ENCODE peak calls at places on chromosomes 16 and 17, in seven cellular contexts. One of them, this sample, is unnamed.

GRCh38 chr16:15592324-15592723 is 50.6 kb downstream of the MARF1 start:
- DNase-seq in cardiac fibroblast: no peak
- DNase-seq in tibial artery: no peak
- DNase-seq in HFFc6: no peak
- DNase-seq in GM12865: no peak
- DNase-seq in heart right ventricle: no peak
- DNase-seq in A549: no peak
- DNase-seq in this sample: no peak

GRCh38 chr17:76542566-76542971 is 2.7 kb downstream of the PRCD start:
- DNase-seq in heart right ventricle: no peak
- DNase-seq in cardiac fibroblast: no peak
- DNase-seq in HFFc6: no peak
- DNase-seq in GM12865: no peak
- DNase-seq in A549: no peak
- DNase-seq in tibial artery: no peak
- DNase-seq in this sample: no peak

GRCh38 chr17:2056221-2057129 is 1.6 kb downstream of the HIC1 start:
- DNase-seq in A549: no peak
- DNase-seq in tibial artery: no peak
- DNase-seq in heart right ventricle: no peak
- DNase-seq in GM12865: peak
- DNase-seq in HFFc6: peak
- DNase-seq in cardiac fibroblast: peak
- DNase-seq in this sample: peak

GRCh38 chr17:75588546-75589016 is 981 bp downstream of the MYO15B start:
- DNase-seq in A549: no peak
- DNase-seq in cardiac fibroblast: no peak
- DNase-seq in GM12865: peak
- DNase-seq in HFFc6: no peak
- DNase-seq in tibial artery: peak
- DNase-seq in heart right ventricle: peak
- DNase-seq in this sample: no peak

GRCh38 chr16:67247698-67248400 is 568 bp upstream of the FHOD1 start:
- DNase-seq in heart right ventricle: no peak
- DNase-seq in GM12865: no peak
- DNase-seq in A549: no peak
- DNase-seq in cardiac fibroblast: no peak
- DNase-seq in HFFc6: no peak
- DNase-seq in tibial artery: no peak
- DNase-seq in this sample: no peak

GRCh38 chr17:76716146-76716833 is 5.5 kb upstream of the MXRA7 start:
- DNase-seq in GM12865: no peak
- DNase-seq in HFFc6: peak
- DNase-seq in cardiac fibroblast: peak
- DNase-seq in heart right ventricle: no peak
- DNase-seq in tibial artery: peak
- DNase-seq in A549: no peak
- DNase-seq in this sample: no peak

GRCh38 chr16:28915181-28915580 is 9.9 kb downstream of the RABEP2 start:
- DNase-seq in GM12865: no peak
- DNase-seq in cardiac fibroblast: peak
- DNase-seq in HFFc6: peak
- DNase-seq in tibial artery: no peak
- DNase-seq in heart right ventricle: no peak
- DNase-seq in A549: peak
- DNase-seq in this sample: no peak

GRCh38 chr17:65228734-65229390 is 91.7 kb downstream of the RGS9 start:
- DNase-seq in cardiac fibroblast: peak
- DNase-seq in GM12865: peak
- DNase-seq in HFFc6: peak
- DNase-seq in A549: no peak
- DNase-seq in tibial artery: no peak
- DNase-seq in heart right ventricle: no peak
- DNase-seq in this sample: peak

GRCh38 chr17:16986391-16986790 is 14.5 kb upstream of the TNFRSF13B start:
- DNase-seq in heart right ventricle: no peak
- DNase-seq in tibial artery: no peak
- DNase-seq in cardiac fibroblast: no peak
- DNase-seq in HFFc6: no peak
- DNase-seq in GM12865: peak
- DNase-seq in A549: no peak
- DNase-seq in this sample: no peak

GRCh38 chr17:79997004-79997673 is 38.5 kb downstream of the TBC1D16 start:
- DNase-seq in heart right ventricle: no peak
- DNase-seq in tibial artery: no peak
- DNase-seq in A549: no peak
- DNase-seq in GM12865: peak
- DNase-seq in cardiac fibroblast: no peak
- DNase-seq in HFFc6: no peak
- DNase-seq in this sample: no peak

GRCh38 chr16:70737377-70738082 is 51.7 kb upstream of the MTSS2 start:
- DNase-seq in heart right ventricle: peak
- DNase-seq in GM12865: peak
- DNase-seq in tibial artery: peak
- DNase-seq in cardiac fibroblast: peak
- DNase-seq in A549: no peak
- DNase-seq in HFFc6: peak
- DNase-seq in this sample: peak

GRCh38 chr17:48753794-48754499 is 25.4 kb upstream of the HOXB13 start:
- DNase-seq in HFFc6: peak
- DNase-seq in heart right ventricle: no peak
- DNase-seq in GM12865: no peak
- DNase-seq in tibial artery: no peak
- DNase-seq in A549: no peak
- DNase-seq in cardiac fibroblast: no peak
- DNase-seq in this sample: no peak

GRCh38 chr17:39027037-39027436 is 59.8 kb upstream of the FBXO47 start:
- DNase-seq in tibial artery: peak
- DNase-seq in cardiac fibroblast: peak
- DNase-seq in HFFc6: no peak
- DNase-seq in A549: no peak
- DNase-seq in GM12865: no peak
- DNase-seq in heart right ventricle: peak
- DNase-seq in this sample: peak

GRCh38 chr17:2844386-2844785 is 48.1 kb downstream of the RAP1GAP2 start:
- DNase-seq in heart right ventricle: no peak
- DNase-seq in HFFc6: no peak
- DNase-seq in GM12865: no peak
- DNase-seq in A549: peak
- DNase-seq in tibial artery: no peak
- DNase-seq in cardiac fibroblast: no peak
- DNase-seq in this sample: no peak

GRCh38 chr16:79988721-79989220 is 388.2 kb upstream of the MAF start:
- DNase-seq in HFFc6: no peak
- DNase-seq in heart right ventricle: no peak
- DNase-seq in cardiac fibroblast: no peak
- DNase-seq in A549: no peak
- DNase-seq in tibial artery: no peak
- DNase-seq in GM12865: no peak
- DNase-seq in this sample: no peak

GRCh38 chr16:89402962-89403361 is 87.4 kb downstream of the ANKRD11 start:
- DNase-seq in tibial artery: no peak
- DNase-seq in GM12865: no peak
- DNase-seq in HFFc6: no peak
- DNase-seq in A549: no peak
- DNase-seq in cardiac fibroblast: no peak
- DNase-seq in heart right ventricle: no peak
- DNase-seq in this sample: no peak

GRCh38 chr17:31674305-31674704 is 184.7 kb downstream of the COPRS start:
- DNase-seq in A549: no peak
- DNase-seq in HFFc6: peak
- DNase-seq in cardiac fibroblast: peak
- DNase-seq in heart right ventricle: no peak
- DNase-seq in tibial artery: no peak
- DNase-seq in GM12865: no peak
- DNase-seq in this sample: no peak

GRCh38 chr17:70622382-70623260 is 453.3 kb downstream of the KCNJ2 start:
- DNase-seq in GM12865: peak
- DNase-seq in tibial artery: no peak
- DNase-seq in HFFc6: no peak
- DNase-seq in A549: peak
- DNase-seq in cardiac fibroblast: peak
- DNase-seq in heart right ventricle: peak
- DNase-seq in this sample: peak

GRCh38 chr16:19771040-19771439 is 53.0 kb downstream of the IQCK start:
- DNase-seq in tibial artery: no peak
- DNase-seq in cardiac fibroblast: no peak
- DNase-seq in GM12865: no peak
- DNase-seq in HFFc6: no peak
- DNase-seq in A549: no peak
- DNase-seq in heart right ventricle: no peak
- DNase-seq in this sample: no peak

GRCh38 chr17:83181991-83182619 is 102.7 kb downstream of the METRNL start:
- DNase-seq in heart right ventricle: no peak
- DNase-seq in GM12865: no peak
- DNase-seq in cardiac fibroblast: no peak
- DNase-seq in HFFc6: no peak
- DNase-seq in A549: no peak
- DNase-seq in tibial artery: peak
- DNase-seq in this sample: no peak

DNA sequence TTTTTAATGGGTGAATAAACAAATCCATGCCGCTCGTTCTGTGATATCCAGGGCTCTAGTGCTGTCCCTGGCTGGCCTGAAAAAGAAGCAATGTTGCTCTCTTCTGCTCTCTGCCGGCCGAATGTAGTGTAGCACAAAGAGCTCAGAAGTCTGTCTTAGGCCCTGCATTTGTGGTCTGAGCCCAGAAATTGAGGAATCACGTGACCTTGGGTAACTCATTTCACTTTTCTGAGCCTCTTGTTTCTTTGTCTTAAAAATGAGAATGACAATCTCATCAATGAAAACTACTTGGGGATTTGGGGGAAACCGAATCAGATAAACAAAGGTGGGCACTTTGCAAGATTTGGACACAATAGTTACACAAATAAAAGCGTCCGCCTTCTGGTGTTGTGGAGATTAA is 381.6 kb upstream of the ASIC2 start:
- DNase-seq in tibial artery: peak
- DNase-seq in heart right ventricle: peak
- DNase-seq in HFFc6: peak
- DNase-seq in GM12865: peak
- DNase-seq in cardiac fibroblast: peak
- DNase-seq in A549: peak
- DNase-seq in this sample: peak
- TF ChIP-seq CTCF in tibial artery: peak
- TF ChIP-seq CTCF in heart right ventricle: peak
- TF ChIP-seq CTCF in HFFc6: peak
- TF ChIP-seq CTCF in GM12865: peak
- TF ChIP-seq CTCF in cardiac fibroblast: peak
- TF ChIP-seq CTCF in A549: peak
- TF ChIP-seq CTCF in this sample: peak

DNA sequence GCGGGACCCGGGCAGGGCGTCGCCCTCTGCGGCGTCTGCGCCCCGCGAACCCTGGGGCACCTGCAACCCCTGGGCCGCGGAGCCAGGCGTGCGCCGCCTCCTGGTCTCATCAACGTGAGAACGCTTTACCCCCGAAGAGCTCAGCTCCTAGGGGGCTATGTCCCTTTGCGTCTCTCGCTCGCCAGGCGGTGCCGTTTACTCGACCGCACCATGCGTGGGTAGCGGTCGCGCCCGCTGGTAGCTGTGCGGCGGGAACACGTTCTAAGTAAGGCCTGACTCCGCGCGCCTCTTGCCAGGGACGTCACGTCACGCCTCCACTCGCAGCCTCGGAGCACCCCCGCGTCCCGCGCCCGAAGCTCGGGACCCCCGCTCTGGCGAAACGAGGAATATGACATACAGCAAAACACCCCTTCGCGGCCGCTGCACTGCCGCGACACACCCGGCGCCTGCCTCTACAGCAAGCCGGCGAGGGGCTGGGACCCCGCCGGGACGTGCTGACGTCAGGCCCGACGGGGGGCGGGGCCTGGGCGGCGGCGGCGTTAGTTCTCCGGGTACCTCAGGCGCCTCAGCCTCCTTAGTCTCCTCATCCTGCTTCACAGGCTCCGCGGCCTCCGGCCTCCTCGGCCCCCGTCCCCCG is at the start of gene RAB11FIP3:
- DNase-seq in cardiac fibroblast: peak
- DNase-seq in HFFc6: peak
- DNase-seq in tibial artery: peak
- DNase-seq in GM12865: peak
- DNase-seq in A549: peak
- DNase-seq in heart right ventricle: peak
- DNase-seq in this sample: peak
- TF ChIP-seq CTCF in cardiac fibroblast: no peak
- TF ChIP-seq CTCF in HFFc6: peak
- TF ChIP-seq CTCF in tibial artery: no peak
- TF ChIP-seq CTCF in GM12865: peak
- TF ChIP-seq CTCF in A549: peak
- TF ChIP-seq CTCF in heart right ventricle: peak
- TF ChIP-seq CTCF in this sample: no peak

DNA sequence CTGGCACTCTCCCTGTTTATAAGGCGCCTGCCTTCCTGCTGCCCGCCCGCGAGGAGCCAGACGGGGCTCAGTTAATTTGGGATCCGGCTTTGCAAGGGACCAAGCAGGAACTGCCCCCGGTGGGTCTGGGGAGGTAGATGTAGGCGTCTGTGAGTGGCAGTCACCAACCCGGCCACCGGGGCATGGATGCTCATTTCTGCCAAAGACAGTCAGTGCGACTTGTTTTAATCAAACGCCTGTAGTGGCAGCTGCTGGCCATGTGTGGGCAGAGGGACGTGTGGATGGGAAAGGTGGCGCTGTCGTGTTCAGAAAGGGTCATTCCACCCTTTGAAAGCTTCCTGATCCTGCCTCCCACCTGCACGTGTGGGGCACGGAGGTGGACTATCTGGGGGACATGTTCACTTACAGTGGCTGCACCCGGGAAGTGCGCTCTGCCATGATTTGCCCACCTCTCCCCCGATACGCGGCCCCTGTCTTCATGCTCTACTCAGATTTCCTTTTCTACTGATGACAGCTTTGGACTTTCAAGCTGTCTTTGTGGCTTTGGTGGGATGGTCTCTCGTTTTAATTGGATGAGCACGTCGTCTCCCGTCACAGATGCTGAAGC is 60.3 kb upstream of the CIBAR2 start:
- DNase-seq in cardiac fibroblast: no peak
- DNase-seq in A549: peak
- DNase-seq in tibial artery: no peak
- DNase-seq in HFFc6: peak
- DNase-seq in GM12865: peak
- DNase-seq in heart right ventricle: no peak
- DNase-seq in this sample: no peak
- TF ChIP-seq CTCF in cardiac fibroblast: no peak
- TF ChIP-seq CTCF in A549: peak
- TF ChIP-seq CTCF in tibial artery: no peak
- TF ChIP-seq CTCF in HFFc6: peak
- TF ChIP-seq CTCF in GM12865: peak
- TF ChIP-seq CTCF in heart right ventricle: peak
- TF ChIP-seq CTCF in this sample: peak

GRCh38 chr17:9958586-9959281 is 53.7 kb upstream of the RCVRN start:
- DNase-seq in cardiac fibroblast: no peak
- DNase-seq in heart right ventricle: no peak
- DNase-seq in A549: no peak
- DNase-seq in tibial artery: no peak
- DNase-seq in HFFc6: no peak
- DNase-seq in GM12865: no peak
- DNase-seq in this sample: no peak

GRCh38 chr17:9957244-9957643 is 52.2 kb upstream of the RCVRN start:
- DNase-seq in heart right ventricle: no peak
- DNase-seq in tibial artery: no peak
- DNase-seq in cardiac fibroblast: no peak
- DNase-seq in A549: no peak
- DNase-seq in GM12865: no peak
- DNase-seq in HFFc6: no peak
- DNase-seq in this sample: no peak

GRCh38 chr17:9956474-9957131 is 51.5 kb upstream of the RCVRN start:
- DNase-seq in heart right ventricle: no peak
- DNase-seq in cardiac fibroblast: no peak
- DNase-seq in GM12865: no peak
- DNase-seq in A549: no peak
- DNase-seq in HFFc6: no peak
- DNase-seq in tibial artery: no peak
- DNase-seq in this sample: no peak

GRCh38 chr17:9959377-9959981 is 54.4 kb upstream of the RCVRN start:
- DNase-seq in HFFc6: peak
- DNase-seq in GM12865: peak
- DNase-seq in A549: peak
- DNase-seq in tibial artery: no peak
- DNase-seq in cardiac fibroblast: peak
- DNase-seq in heart right ventricle: no peak
- DNase-seq in this sample: peak
- TF ChIP-seq CTCF in HFFc6: peak
- TF ChIP-seq CTCF in GM12865: peak
- TF ChIP-seq CTCF in A549: peak
- TF ChIP-seq CTCF in tibial artery: no peak
- TF ChIP-seq CTCF in cardiac fibroblast: peak
- TF ChIP-seq CTCF in heart right ventricle: peak
- TF ChIP-seq CTCF in this sample: peak